ENCODE peak calls at places on chromosomes 11 and 22, in eight cellular contexts. One of them, this sample, is unnamed.

GRCh38 chr11:1036931-1037330 is 413 bp upstream of the MUC6 start:
- DNase-seq in GM12891: no peak
- DNase-seq in GM04503: no peak
- DNase-seq in activated T-cell treated with anti-CD3 and anti-CD28 coated beads, Interleukin-2, amount 50 U/mL, for 4 hours: no peak
- DNase-seq in CD8-positive, alpha-beta T cell: no peak
- DNase-seq in NCI-H1092: no peak
- DNase-seq in left cardiac atrium: no peak
- DNase-seq in skeletal muscle cell: no peak
- DNase-seq in this sample: no peak

GRCh38 chr22:47372596-47373385 is 610.3 kb downstream of the TBC1D22A start:
- DNase-seq in GM12891: no peak
- DNase-seq in GM04503: no peak
- DNase-seq in activated T-cell treated with anti-CD3 and anti-CD28 coated beads, Interleukin-2, amount 50 U/mL, for 4 hours: no peak
- DNase-seq in CD8-positive, alpha-beta T cell: no peak
- DNase-seq in NCI-H1092: no peak
- DNase-seq in left cardiac atrium: no peak
- DNase-seq in skeletal muscle cell: no peak
- DNase-seq in this sample: no peak

GRCh38 chr11:73983764-73984543 is 1.3 kb upstream of the UCP2 start:
- DNase-seq in GM12891: no peak
- DNase-seq in GM04503: no peak
- DNase-seq in activated T-cell treated with anti-CD3 and anti-CD28 coated beads, Interleukin-2, amount 50 U/mL, for 4 hours: no peak
- DNase-seq in CD8-positive, alpha-beta T cell: no peak
- DNase-seq in NCI-H1092: no peak
- DNase-seq in left cardiac atrium: no peak
- DNase-seq in skeletal muscle cell: no peak
- DNase-seq in this sample: peak

GRCh38 chr11:76759092-76759491 is 24.1 kb upstream of the TSKU start:
- DNase-seq in GM12891: no peak
- DNase-seq in GM04503: no peak
- DNase-seq in activated T-cell treated with anti-CD3 and anti-CD28 coated beads, Interleukin-2, amount 50 U/mL, for 4 hours: no peak
- DNase-seq in CD8-positive, alpha-beta T cell: no peak
- DNase-seq in NCI-H1092: no peak
- DNase-seq in left cardiac atrium: no peak
- DNase-seq in skeletal muscle cell: no peak
- DNase-seq in this sample: no peak

GRCh38 chr11:19777032-19777341 is 64.3 kb downstream of the NAV2 start:
- DNase-seq in GM12891: peak
- DNase-seq in GM04503: no peak
- DNase-seq in activated T-cell treated with anti-CD3 and anti-CD28 coated beads, Interleukin-2, amount 50 U/mL, for 4 hours: no peak
- DNase-seq in CD8-positive, alpha-beta T cell: no peak
- DNase-seq in NCI-H1092: no peak
- DNase-seq in left cardiac atrium: no peak
- DNase-seq in skeletal muscle cell: no peak
- DNase-seq in this sample: no peak

GRCh38 chr11:60777572-60777971 is 7.6 kb upstream of the MS4A10 start:
- DNase-seq in GM12891: no peak
- DNase-seq in GM04503: peak
- DNase-seq in activated T-cell treated with anti-CD3 and anti-CD28 coated beads, Interleukin-2, amount 50 U/mL, for 4 hours: no peak
- DNase-seq in CD8-positive, alpha-beta T cell: no peak
- DNase-seq in NCI-H1092: no peak
- DNase-seq in left cardiac atrium: peak
- DNase-seq in skeletal muscle cell: peak
- DNase-seq in this sample: no peak

GRCh38 chr11:131888230-131888826 is 517.9 kb downstream of the NTM start:
- DNase-seq in GM12891: no peak
- DNase-seq in GM04503: peak
- DNase-seq in activated T-cell treated with anti-CD3 and anti-CD28 coated beads, Interleukin-2, amount 50 U/mL, for 4 hours: no peak
- DNase-seq in CD8-positive, alpha-beta T cell: no peak
- DNase-seq in NCI-H1092: no peak
- DNase-seq in left cardiac atrium: no peak
- DNase-seq in skeletal muscle cell: peak
- DNase-seq in this sample: no peak

GRCh38 chr11:35661539-35661938 is 1.0 kb upstream of the TRIM44 start:
- DNase-seq in GM12891: no peak
- DNase-seq in GM04503: no peak
- DNase-seq in activated T-cell treated with anti-CD3 and anti-CD28 coated beads, Interleukin-2, amount 50 U/mL, for 4 hours: no peak
- DNase-seq in CD8-positive, alpha-beta T cell: no peak
- DNase-seq in NCI-H1092: no peak
- DNase-seq in left cardiac atrium: no peak
- DNase-seq in skeletal muscle cell: no peak
- DNase-seq in this sample: no peak

GRCh38 chr11:61111786-61112517 is 9.7 kb downstream of the CD5 start:
- DNase-seq in GM12891: no peak
- DNase-seq in GM04503: no peak
- DNase-seq in activated T-cell treated with anti-CD3 and anti-CD28 coated beads, Interleukin-2, amount 50 U/mL, for 4 hours: peak
- DNase-seq in CD8-positive, alpha-beta T cell: no peak
- DNase-seq in NCI-H1092: no peak
- DNase-seq in left cardiac atrium: no peak
- DNase-seq in skeletal muscle cell: no peak
- DNase-seq in this sample: no peak

GRCh38 chr11:30585892-30586250 is 282 bp downstream of the MPPED2 start:
- DNase-seq in GM12891: peak
- DNase-seq in GM04503: no peak
- DNase-seq in activated T-cell treated with anti-CD3 and anti-CD28 coated beads, Interleukin-2, amount 50 U/mL, for 4 hours: no peak
- DNase-seq in CD8-positive, alpha-beta T cell: no peak
- DNase-seq in NCI-H1092: no peak
- DNase-seq in left cardiac atrium: peak
- DNase-seq in skeletal muscle cell: no peak
- DNase-seq in this sample: no peak

GRCh38 chr22:46072030-46072881 is 78.1 kb upstream of the PPARA start:
- DNase-seq in GM12891: no peak
- DNase-seq in GM04503: no peak
- DNase-seq in activated T-cell treated with anti-CD3 and anti-CD28 coated beads, Interleukin-2, amount 50 U/mL, for 4 hours: peak
- DNase-seq in CD8-positive, alpha-beta T cell: no peak
- DNase-seq in NCI-H1092: no peak
- DNase-seq in left cardiac atrium: peak
- DNase-seq in skeletal muscle cell: no peak
- DNase-seq in this sample: no peak

GRCh38 chr11:21927628-21928027 is 265.3 kb upstream of the ANO5 start:
- DNase-seq in GM12891: no peak
- DNase-seq in GM04503: no peak
- DNase-seq in activated T-cell treated with anti-CD3 and anti-CD28 coated beads, Interleukin-2, amount 50 U/mL, for 4 hours: no peak
- DNase-seq in CD8-positive, alpha-beta T cell: no peak
- DNase-seq in NCI-H1092: no peak
- DNase-seq in left cardiac atrium: no peak
- DNase-seq in skeletal muscle cell: no peak
- DNase-seq in this sample: no peak

GRCh38 chr11:116719102-116719501 is 53.7 kb downstream of the BUD13 start:
- DNase-seq in GM12891: no peak
- DNase-seq in GM04503: no peak
- DNase-seq in activated T-cell treated with anti-CD3 and anti-CD28 coated beads, Interleukin-2, amount 50 U/mL, for 4 hours: no peak
- DNase-seq in CD8-positive, alpha-beta T cell: no peak
- DNase-seq in NCI-H1092: no peak
- DNase-seq in left cardiac atrium: no peak
- DNase-seq in skeletal muscle cell: no peak
- DNase-seq in this sample: no peak

GRCh38 chr11:72039108-72039850 is 40.6 kb downstream of the IL18BP start:
- DNase-seq in GM12891: no peak
- DNase-seq in GM04503: no peak
- DNase-seq in activated T-cell treated with anti-CD3 and anti-CD28 coated beads, Interleukin-2, amount 50 U/mL, for 4 hours: no peak
- DNase-seq in CD8-positive, alpha-beta T cell: no peak
- DNase-seq in NCI-H1092: no peak
- DNase-seq in left cardiac atrium: peak
- DNase-seq in skeletal muscle cell: no peak
- DNase-seq in this sample: no peak

GRCh38 chr11:134637091-134638015 is 225.3 kb upstream of the B3GAT1 start:
- DNase-seq in GM12891: no peak
- DNase-seq in GM04503: no peak
- DNase-seq in activated T-cell treated with anti-CD3 and anti-CD28 coated beads, Interleukin-2, amount 50 U/mL, for 4 hours: no peak
- DNase-seq in CD8-positive, alpha-beta T cell: no peak
- DNase-seq in NCI-H1092: no peak
- DNase-seq in left cardiac atrium: no peak
- DNase-seq in skeletal muscle cell: no peak
- DNase-seq in this sample: no peak

GRCh38 chr11:10414659-10415058 is 40.4 kb upstream of the AMPD3 start:
- DNase-seq in GM12891: no peak
- DNase-seq in GM04503: peak
- DNase-seq in activated T-cell treated with anti-CD3 and anti-CD28 coated beads, Interleukin-2, amount 50 U/mL, for 4 hours: no peak
- DNase-seq in CD8-positive, alpha-beta T cell: no peak
- DNase-seq in NCI-H1092: no peak
- DNase-seq in left cardiac atrium: peak
- DNase-seq in skeletal muscle cell: no peak
- DNase-seq in this sample: no peak

GRCh38 chr11:66467756-66468155 is 1.1 kb downstream of the PELI3 start:
- DNase-seq in GM12891: no peak
- DNase-seq in GM04503: no peak
- DNase-seq in activated T-cell treated with anti-CD3 and anti-CD28 coated beads, Interleukin-2, amount 50 U/mL, for 4 hours: no peak
- DNase-seq in CD8-positive, alpha-beta T cell: no peak
- DNase-seq in NCI-H1092: no peak
- DNase-seq in left cardiac atrium: peak
- DNase-seq in skeletal muscle cell: no peak
- DNase-seq in this sample: no peak

GRCh38 chr11:69301491-69302401 is 7.8 kb downstream of the MYEOV start:
- DNase-seq in GM12891: no peak
- DNase-seq in GM04503: peak
- DNase-seq in activated T-cell treated with anti-CD3 and anti-CD28 coated beads, Interleukin-2, amount 50 U/mL, for 4 hours: no peak
- DNase-seq in CD8-positive, alpha-beta T cell: no peak
- DNase-seq in NCI-H1092: peak
- DNase-seq in left cardiac atrium: peak
- DNase-seq in skeletal muscle cell: peak
- DNase-seq in this sample: peak

GRCh38 chr11:35267504-35267903 is 128.5 kb downstream of the CD44 start:
- DNase-seq in GM12891: no peak
- DNase-seq in GM04503: peak
- DNase-seq in activated T-cell treated with anti-CD3 and anti-CD28 coated beads, Interleukin-2, amount 50 U/mL, for 4 hours: no peak
- DNase-seq in CD8-positive, alpha-beta T cell: no peak
- DNase-seq in NCI-H1092: no peak
- DNase-seq in left cardiac atrium: no peak
- DNase-seq in skeletal muscle cell: no peak
- DNase-seq in this sample: no peak

GRCh38 chr11:5691963-5692358 is 2.4 kb downstream of the TRIM22 start:
- DNase-seq in GM12891: no peak
- DNase-seq in GM04503: no peak
- DNase-seq in activated T-cell treated with anti-CD3 and anti-CD28 coated beads, Interleukin-2, amount 50 U/mL, for 4 hours: no peak
- DNase-seq in CD8-positive, alpha-beta T cell: no peak
- DNase-seq in NCI-H1092: no peak
- DNase-seq in left cardiac atrium: no peak
- DNase-seq in skeletal muscle cell: no peak
- DNase-seq in this sample: no peak

GRCh38 chr11:94737171-94737611 is 31.0 kb upstream of the AMOTL1 start:
- DNase-seq in GM12891: no peak
- DNase-seq in GM04503: no peak
- DNase-seq in activated T-cell treated with anti-CD3 and anti-CD28 coated beads, Interleukin-2, amount 50 U/mL, for 4 hours: no peak
- DNase-seq in CD8-positive, alpha-beta T cell: no peak
- DNase-seq in NCI-H1092: no peak
- DNase-seq in left cardiac atrium: no peak
- DNase-seq in skeletal muscle cell: no peak
- DNase-seq in this sample: no peak

GRCh38 chr11:10397226-10397987 is 57.7 kb upstream of the AMPD3 start:
- DNase-seq in GM12891: no peak
- DNase-seq in GM04503: no peak
- DNase-seq in activated T-cell treated with anti-CD3 and anti-CD28 coated beads, Interleukin-2, amount 50 U/mL, for 4 hours: no peak
- DNase-seq in CD8-positive, alpha-beta T cell: no peak
- DNase-seq in NCI-H1092: no peak
- DNase-seq in left cardiac atrium: no peak
- DNase-seq in skeletal muscle cell: no peak
- DNase-seq in this sample: no peak

GRCh38 chr22:32218470-32218869 is 13.6 kb upstream of the RFPL2 start:
- DNase-seq in GM12891: no peak
- DNase-seq in GM04503: no peak
- DNase-seq in activated T-cell treated with anti-CD3 and anti-CD28 coated beads, Interleukin-2, amount 50 U/mL, for 4 hours: no peak
- DNase-seq in CD8-positive, alpha-beta T cell: no peak
- DNase-seq in NCI-H1092: no peak
- DNase-seq in left cardiac atrium: no peak
- DNase-seq in skeletal muscle cell: no peak
- DNase-seq in this sample: no peak

GRCh38 chr11:70203749-70204465 is 811 bp downstream of the FADD start:
- DNase-seq in GM12891: peak
- DNase-seq in GM04503: peak
- DNase-seq in activated T-cell treated with anti-CD3 and anti-CD28 coated beads, Interleukin-2, amount 50 U/mL, for 4 hours: peak
- DNase-seq in CD8-positive, alpha-beta T cell: peak
- DNase-seq in NCI-H1092: no peak
- DNase-seq in left cardiac atrium: peak
- DNase-seq in skeletal muscle cell: peak
- DNase-seq in this sample: no peak

GRCh38 chr11:125270711-125271110 is 106.2 kb downstream of the PKNOX2 start:
- DNase-seq in GM12891: no peak
- DNase-seq in GM04503: no peak
- DNase-seq in activated T-cell treated with anti-CD3 and anti-CD28 coated beads, Interleukin-2, amount 50 U/mL, for 4 hours: no peak
- DNase-seq in CD8-positive, alpha-beta T cell: no peak
- DNase-seq in NCI-H1092: no peak
- DNase-seq in left cardiac atrium: peak
- DNase-seq in skeletal muscle cell: no peak
- DNase-seq in this sample: no peak

GRCh38 chr22:43726296-43726695 is 85.8 kb downstream of the EFCAB6 start:
- DNase-seq in GM12891: no peak
- DNase-seq in GM04503: peak
- DNase-seq in activated T-cell treated with anti-CD3 and anti-CD28 coated beads, Interleukin-2, amount 50 U/mL, for 4 hours: no peak
- DNase-seq in CD8-positive, alpha-beta T cell: no peak
- DNase-seq in NCI-H1092: no peak
- DNase-seq in left cardiac atrium: no peak
- DNase-seq in skeletal muscle cell: no peak
- DNase-seq in this sample: no peak

GRCh38 chr11:123061403-123062157 is at the start of gene HSPA8:
- DNase-seq in GM12891: no peak
- DNase-seq in GM04503: no peak
- DNase-seq in activated T-cell treated with anti-CD3 and anti-CD28 coated beads, Interleukin-2, amount 50 U/mL, for 4 hours: peak
- DNase-seq in CD8-positive, alpha-beta T cell: peak
- DNase-seq in NCI-H1092: peak
- DNase-seq in left cardiac atrium: peak
- DNase-seq in skeletal muscle cell: no peak
- DNase-seq in this sample: peak

GRCh38 chr11:45931739-45932138 is 9.3 kb downstream of the LARGE2 start:
- DNase-seq in GM12891: no peak
- DNase-seq in GM04503: no peak
- DNase-seq in activated T-cell treated with anti-CD3 and anti-CD28 coated beads, Interleukin-2, amount 50 U/mL, for 4 hours: no peak
- DNase-seq in CD8-positive, alpha-beta T cell: no peak
- DNase-seq in NCI-H1092: no peak
- DNase-seq in left cardiac atrium: no peak
- DNase-seq in skeletal muscle cell: no peak
- DNase-seq in this sample: no peak

GRCh38 chr11:69694781-69695180 is 9.0 kb downstream of the FGF19 start:
- DNase-seq in GM12891: no peak
- DNase-seq in GM04503: no peak
- DNase-seq in activated T-cell treated with anti-CD3 and anti-CD28 coated beads, Interleukin-2, amount 50 U/mL, for 4 hours: no peak
- DNase-seq in CD8-positive, alpha-beta T cell: no peak
- DNase-seq in NCI-H1092: peak
- DNase-seq in left cardiac atrium: no peak
- DNase-seq in skeletal muscle cell: no peak
- DNase-seq in this sample: peak

GRCh38 chr11:63132985-63133775 is 10.8 kb downstream of the SLC22A24 start:
- DNase-seq in GM12891: no peak
- DNase-seq in GM04503: no peak
- DNase-seq in activated T-cell treated with anti-CD3 and anti-CD28 coated beads, Interleukin-2, amount 50 U/mL, for 4 hours: no peak
- DNase-seq in CD8-positive, alpha-beta T cell: no peak
- DNase-seq in NCI-H1092: no peak
- DNase-seq in left cardiac atrium: no peak
- DNase-seq in skeletal muscle cell: no peak
- DNase-seq in this sample: no peak

GRCh38 chr22:22731374-22731676 is 86.9 kb downstream of the GGTLC2 start:
- DNase-seq in GM12891: no peak
- DNase-seq in GM04503: no peak
- DNase-seq in activated T-cell treated with anti-CD3 and anti-CD28 coated beads, Interleukin-2, amount 50 U/mL, for 4 hours: no peak
- DNase-seq in CD8-positive, alpha-beta T cell: no peak
- DNase-seq in NCI-H1092: no peak
- DNase-seq in left cardiac atrium: no peak
- DNase-seq in skeletal muscle cell: no peak
- DNase-seq in this sample: no peak

GRCh38 chr11:64216879-64217278 is 9.1 kb downstream of the TRPT1 start:
- DNase-seq in GM12891: no peak
- DNase-seq in GM04503: no peak
- DNase-seq in activated T-cell treated with anti-CD3 and anti-CD28 coated beads, Interleukin-2, amount 50 U/mL, for 4 hours: no peak
- DNase-seq in CD8-positive, alpha-beta T cell: no peak
- DNase-seq in NCI-H1092: no peak
- DNase-seq in left cardiac atrium: no peak
- DNase-seq in skeletal muscle cell: no peak
- DNase-seq in this sample: no peak

GRCh38 chr22:45341503-45341902 is 31.8 kb downstream of the FAM118A start:
- DNase-seq in GM12891: no peak
- DNase-seq in GM04503: no peak
- DNase-seq in activated T-cell treated with anti-CD3 and anti-CD28 coated beads, Interleukin-2, amount 50 U/mL, for 4 hours: no peak
- DNase-seq in CD8-positive, alpha-beta T cell: peak
- DNase-seq in NCI-H1092: no peak
- DNase-seq in left cardiac atrium: no peak
- DNase-seq in skeletal muscle cell: no peak
- DNase-seq in this sample: no peak

GRCh38 chr11:126989942-126990715 is 10.4 kb downstream of the KIRREL3 start:
- DNase-seq in GM12891: peak
- DNase-seq in GM04503: no peak
- DNase-seq in activated T-cell treated with anti-CD3 and anti-CD28 coated beads, Interleukin-2, amount 50 U/mL, for 4 hours: peak
- DNase-seq in CD8-positive, alpha-beta T cell: peak
- DNase-seq in NCI-H1092: peak
- DNase-seq in left cardiac atrium: peak
- DNase-seq in skeletal muscle cell: no peak
- DNase-seq in this sample: peak